ENCODE peak calls at places on chromosome 7, in five cellular contexts. One of them, this sample, is unnamed.

GRCh38 chr7:145817687-145818086 is 298.9 kb upstream of the CNTNAP2 start:
- DNase-seq in AG09309: no peak
- DNase-seq in breast epithelium: no peak
- DNase-seq in BJ: no peak
- DNase-seq in mammary epithelial cell: no peak
- DNase-seq in this sample: no peak

GRCh38 chr7:116528008-116528789 is 3.4 kb downstream of the CAV1 start:
- DNase-seq in AG09309: peak; percentile 80
- DNase-seq in breast epithelium: no peak
- DNase-seq in BJ: peak; percentile 83
- DNase-seq in mammary epithelial cell: peak; percentile 79
- DNase-seq in this sample: no peak

GRCh38 chr7:36984710-36985308 is 260.5 kb upstream of the AOAH start:
- DNase-seq in AG09309: no peak
- DNase-seq in breast epithelium: no peak
- DNase-seq in BJ: no peak
- DNase-seq in mammary epithelial cell: no peak
- DNase-seq in this sample: no peak

GRCh38 chr7:6057316-6058128 is 26.3 kb downstream of the ANKRD61 start:
- DNase-seq in AG09309: no peak
- DNase-seq in breast epithelium: no peak
- DNase-seq in BJ: no peak
- DNase-seq in mammary epithelial cell: no peak
- DNase-seq in this sample: no peak

GRCh38 chr7:138665669-138666140 is 35.5 kb downstream of the SVOPL start:
- DNase-seq in AG09309: no peak
- DNase-seq in breast epithelium: no peak
- DNase-seq in BJ: no peak
- DNase-seq in mammary epithelial cell: no peak
- DNase-seq in this sample: no peak

GRCh38 chr7:29126804-29127203 is 19.5 kb downstream of the CPVL start:
- DNase-seq in AG09309: no peak
- DNase-seq in breast epithelium: no peak
- DNase-seq in BJ: no peak
- DNase-seq in mammary epithelial cell: no peak
- DNase-seq in this sample: no peak

GRCh38 chr7:8441106-8441590 is 7.7 kb downstream of the NXPH1 start:
- DNase-seq in AG09309: no peak
- DNase-seq in breast epithelium: no peak
- DNase-seq in BJ: no peak
- DNase-seq in mammary epithelial cell: no peak
- DNase-seq in this sample: no peak

GRCh38 chr7:128916643-128916915 is 6.1 kb upstream of the KCP start:
- DNase-seq in AG09309: no peak
- DNase-seq in breast epithelium: peak; percentile 12
- DNase-seq in BJ: no peak
- DNase-seq in mammary epithelial cell: no peak
- DNase-seq in this sample: no peak

GRCh38 chr7:127207806-127208205 is 44.9 kb downstream of the GRM8 start:
- DNase-seq in AG09309: no peak
- DNase-seq in breast epithelium: no peak
- DNase-seq in BJ: no peak
- DNase-seq in mammary epithelial cell: no peak
- DNase-seq in this sample: no peak

GRCh38 chr7:78714302-78714857 is 739.1 kb downstream of the MAGI2 start:
- DNase-seq in AG09309: no peak
- DNase-seq in breast epithelium: no peak
- DNase-seq in BJ: no peak
- DNase-seq in mammary epithelial cell: no peak
- DNase-seq in this sample: no peak

GRCh38 chr7:129798616-129799349 is 154.0 kb downstream of the UBE2H start:
- DNase-seq in AG09309: no peak
- DNase-seq in breast epithelium: no peak
- DNase-seq in BJ: no peak
- DNase-seq in mammary epithelial cell: no peak
- DNase-seq in this sample: no peak

GRCh38 chr7:28348631-28349030 is 63.7 kb upstream of the CREB5 start:
- DNase-seq in AG09309: no peak
- DNase-seq in breast epithelium: no peak
- DNase-seq in BJ: no peak
- DNase-seq in mammary epithelial cell: no peak
- DNase-seq in this sample: no peak

GRCh38 chr7:46939558-46939957 is 642.4 kb downstream of the TNS3 start:
- DNase-seq in AG09309: no peak
- DNase-seq in breast epithelium: no peak
- DNase-seq in BJ: no peak
- DNase-seq in mammary epithelial cell: no peak
- DNase-seq in this sample: no peak

GRCh38 chr7:1210979-1211608 is 21.6 kb upstream of the UNCX start:
- DNase-seq in AG09309: no peak
- DNase-seq in breast epithelium: no peak
- DNase-seq in BJ: no peak
- DNase-seq in mammary epithelial cell: no peak
- DNase-seq in this sample: no peak
- TF ChIP-seq CTCF in AG09309: no peak
- TF ChIP-seq CTCF in breast epithelium: no peak
- TF ChIP-seq CTCF in BJ: no peak
- TF ChIP-seq CTCF in mammary epithelial cell: no peak
- TF ChIP-seq CTCF in this sample: no peak

GRCh38 chr7:11833431-11833830 is 1.4 kb upstream of the THSD7A start:
- DNase-seq in AG09309: no peak
- DNase-seq in breast epithelium: no peak
- DNase-seq in BJ: no peak
- DNase-seq in mammary epithelial cell: no peak
- DNase-seq in this sample: no peak

GRCh38 chr7:11830582-11831382 is 1.2 kb downstream of the THSD7A start:
- DNase-seq in AG09309: no peak
- DNase-seq in breast epithelium: no peak
- DNase-seq in BJ: no peak
- DNase-seq in mammary epithelial cell: peak; percentile 3
- DNase-seq in this sample: no peak

GRCh38 chr7:11831727-11832495 is at the start of gene THSD7A:
- DNase-seq in AG09309: no peak
- DNase-seq in breast epithelium: peak; percentile 50
- DNase-seq in BJ: no peak
- DNase-seq in mammary epithelial cell: peak; percentile 17
- DNase-seq in this sample: peak; percentile 33

GRCh38 chr7:11831383-11831726 is 643 bp downstream of the THSD7A start:
- DNase-seq in AG09309: no peak
- DNase-seq in breast epithelium: no peak
- DNase-seq in BJ: no peak
- DNase-seq in mammary epithelial cell: no peak
- DNase-seq in this sample: no peak

GRCh38 chr7:11835260-11835659 is 3.3 kb upstream of the THSD7A start:
- DNase-seq in AG09309: no peak
- DNase-seq in breast epithelium: no peak
- DNase-seq in BJ: no peak
- DNase-seq in mammary epithelial cell: no peak
- DNase-seq in this sample: no peak
- TF ChIP-seq CTCF in AG09309: peak; percentile 24
- TF ChIP-seq CTCF in breast epithelium: peak; percentile 15
- TF ChIP-seq CTCF in BJ: peak; percentile 16
- TF ChIP-seq CTCF in mammary epithelial cell: peak; percentile 34
- TF ChIP-seq CTCF in this sample: peak; percentile 47

GRCh38 chr7:101705327-101705726 is 76.2 kb upstream of the MYL10 start:
- DNase-seq in AG09309: no peak
- DNase-seq in breast epithelium: no peak
- DNase-seq in BJ: no peak
- DNase-seq in mammary epithelial cell: peak; percentile 38
- DNase-seq in this sample: no peak

GRCh38 chr7:101701153-101701794 is 72.2 kb upstream of the MYL10 start:
- DNase-seq in AG09309: no peak
- DNase-seq in breast epithelium: no peak
- DNase-seq in BJ: no peak
- DNase-seq in mammary epithelial cell: no peak
- DNase-seq in this sample: no peak

GRCh38 chr7:101699884-101700283 is 70.8 kb upstream of the MYL10 start:
- DNase-seq in AG09309: no peak
- DNase-seq in breast epithelium: no peak
- DNase-seq in BJ: no peak
- DNase-seq in mammary epithelial cell: no peak
- DNase-seq in this sample: no peak

GRCh38 chr7:101700424-101700823 is 71.3 kb upstream of the MYL10 start:
- DNase-seq in AG09309: no peak
- DNase-seq in breast epithelium: no peak
- DNase-seq in BJ: no peak
- DNase-seq in mammary epithelial cell: no peak
- DNase-seq in this sample: no peak

DNA sequence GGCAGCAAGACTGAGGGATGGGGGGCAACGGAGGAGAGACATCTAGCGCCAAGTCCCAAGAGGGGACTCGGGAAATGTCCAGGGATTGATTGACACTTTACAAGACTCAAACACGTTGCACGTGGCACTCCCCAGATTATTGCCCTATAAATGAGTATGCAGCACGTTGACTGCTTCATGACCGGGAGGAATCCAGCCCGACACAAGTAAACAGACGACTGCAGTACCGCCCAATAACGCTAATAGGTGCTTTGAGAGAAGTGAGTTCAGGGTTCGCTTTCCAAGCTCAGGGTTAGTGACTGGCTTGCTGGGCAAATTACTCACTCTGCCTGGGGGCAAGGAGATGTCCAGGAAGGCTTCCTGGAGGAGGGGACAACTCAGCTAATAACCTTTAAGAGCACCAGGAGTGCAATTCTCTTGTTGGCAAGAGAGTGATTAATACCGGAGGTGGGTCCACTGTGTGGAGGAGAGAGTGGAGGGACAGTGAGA is 73.3 kb upstream of the MYL10 start:
- DNase-seq in AG09309: no peak
- DNase-seq in breast epithelium: no peak
- DNase-seq in BJ: no peak
- DNase-seq in mammary epithelial cell: peak; percentile 23
- DNase-seq in this sample: no peak
- TF ChIP-seq CTCF in AG09309: no peak
- TF ChIP-seq CTCF in breast epithelium: no peak
- TF ChIP-seq CTCF in BJ: no peak
- TF ChIP-seq CTCF in mammary epithelial cell: no peak
- TF ChIP-seq CTCF in this sample: no peak

DNA sequence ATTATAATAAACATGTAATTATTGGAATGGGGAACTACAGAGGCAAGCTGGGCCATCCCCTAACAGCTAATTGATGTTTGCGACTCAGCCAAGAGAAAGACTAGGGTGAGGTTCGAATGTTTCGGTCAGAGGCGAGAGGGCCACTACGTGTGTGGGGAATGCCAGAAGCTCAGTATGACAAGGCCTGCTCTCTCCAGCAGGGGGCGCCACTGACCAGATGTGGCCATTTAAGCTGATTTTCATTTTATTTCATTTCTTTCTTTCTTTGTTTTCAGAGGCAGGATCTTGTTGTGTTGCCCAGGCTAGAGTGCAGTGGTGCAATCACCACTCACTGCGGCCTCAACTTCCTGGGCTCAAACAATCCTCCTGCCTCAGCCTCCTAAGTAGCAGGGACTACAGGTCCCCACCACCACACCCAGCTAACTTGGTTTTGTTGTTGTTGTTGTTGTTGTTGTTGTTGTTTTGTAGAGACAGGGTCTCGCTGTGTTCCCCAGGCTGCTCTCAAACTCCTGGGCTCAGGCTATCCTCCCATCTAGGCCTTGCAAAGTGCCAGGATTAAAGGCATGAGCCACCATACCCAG is 38.1 kb downstream of the TMEM130 start:
- DNase-seq in AG09309: no peak
- DNase-seq in breast epithelium: no peak
- DNase-seq in BJ: no peak
- DNase-seq in mammary epithelial cell: no peak
- DNase-seq in this sample: no peak
- TF ChIP-seq CTCF in AG09309: peak; percentile 64
- TF ChIP-seq CTCF in breast epithelium: no peak
- TF ChIP-seq CTCF in BJ: peak; percentile 65
- TF ChIP-seq CTCF in mammary epithelial cell: peak; percentile 51
- TF ChIP-seq CTCF in this sample: peak; percentile 77

DNA sequence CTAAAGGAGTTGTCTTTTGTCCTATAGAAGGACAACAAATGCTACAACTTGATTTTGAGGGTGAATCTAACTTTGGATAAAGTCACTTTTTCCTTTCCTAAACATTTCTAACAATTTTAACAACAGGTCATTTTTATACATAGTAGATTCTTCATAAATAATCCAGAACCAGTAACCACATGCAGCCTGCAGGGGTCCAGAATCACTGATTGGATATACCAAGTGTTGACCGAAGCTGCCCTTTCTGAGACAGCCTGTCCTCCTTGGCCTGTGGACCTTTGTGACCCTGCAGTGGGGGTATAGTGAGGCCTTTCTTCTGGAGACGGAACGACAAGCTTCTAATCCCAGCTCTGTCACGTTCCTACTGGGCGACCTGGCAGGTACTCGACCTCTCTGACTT is 34.8 kb upstream of the LAMB4 start:
- DNase-seq in AG09309: no peak
- DNase-seq in breast epithelium: no peak
- DNase-seq in BJ: no peak
- DNase-seq in mammary epithelial cell: no peak
- DNase-seq in this sample: no peak
- TF ChIP-seq CTCF in AG09309: no peak
- TF ChIP-seq CTCF in breast epithelium: no peak
- TF ChIP-seq CTCF in BJ: no peak
- TF ChIP-seq CTCF in mammary epithelial cell: no peak
- TF ChIP-seq CTCF in this sample: peak; percentile 20

GRCh38 chr7:142483659-142484317 is 225.9 kb upstream of the PRSS58 start:
- DNase-seq in AG09309: no peak
- DNase-seq in breast epithelium: no peak
- DNase-seq in BJ: no peak
- DNase-seq in mammary epithelial cell: no peak
- DNase-seq in this sample: no peak
- TF ChIP-seq CTCF in AG09309: no peak
- TF ChIP-seq CTCF in breast epithelium: no peak
- TF ChIP-seq CTCF in BJ: no peak
- TF ChIP-seq CTCF in mammary epithelial cell: no peak
- TF ChIP-seq CTCF in this sample: no peak

This sample was measured in mesothelial cell of epicardium.